ENCODE peak calls at places on chromosome 17, in six cellular contexts. N is HFFc6; G is NCI-H2081 treated with DMSO at 0.1 percent for 48 hours; Y is HTR-8/SVneo; B is GM04503; O is stimulated activated CD8-positive, alpha-beta memory T cell treated with anti-CD3 and anti-CD28 coated beads, Interleukin-4, amount 100 ng/mL, for 48 hours. M is an unnamed sample.

GRCh38 chr17:39750131-39751015 is 12.6 kb downstream of the GRB7 start:
- DNase-seq in N (no peak), G (no peak), Y (peak; percentile 84), B (no peak), O (no peak), M (no peak)

GRCh38 chr17:78329263-78330059 is 30.4 kb downstream of the SOCS3 start:
- DNase-seq in N (peak; percentile 85), G (no peak), Y (peak; percentile 85), B (no peak), O (peak; percentile 68), M (peak; percentile 90)

GRCh38 chr17:48594412-48595106 is 980 bp upstream of the HOXB5 start:
- DNase-seq in N (no peak), G (no peak), Y (no peak), B (no peak), O (no peak), M (no peak)

GRCh38 chr17:81489012-81489968 is 23.3 kb downstream of the ACTG1 start:
- DNase-seq in N (no peak), G (no peak), Y (no peak), B (no peak), O (no peak), M (no peak)

GRCh38 chr17:50763716-50764450 is 3.4 kb downstream of the ANKRD40CL start:
- DNase-seq in N (no peak), G (no peak), Y (no peak), B (no peak), O (peak; percentile 16), M (no peak)

GRCh38 chr17:17079761-17080160 is 37.5 kb downstream of the MPRIP start:
- DNase-seq in N (no peak), G (no peak), Y (no peak), B (no peak), O (no peak), M (peak; percentile 42)

GRCh38 chr17:30170415-30170987 is 53.9 kb downstream of the NSRP1 start:
- DNase-seq in N (no peak), G (no peak), Y (no peak), B (no peak), O (no peak), M (no peak)

GRCh38 chr17:40818733-40819527 is 3.5 kb downstream of the KRT10 start:
- DNase-seq in N (peak; percentile 77), G (peak; percentile 45), Y (peak; percentile 55), B (no peak), O (peak; percentile 89), M (peak; percentile 86)

GRCh38 chr17:1779571-1780074 is 17.8 kb downstream of the SERPINF1 start:
- DNase-seq in N (peak; percentile 91), G (no peak), Y (peak; percentile 91), B (peak; percentile 92), O (no peak), M (peak; percentile 95)

GRCh38 chr17:79513805-79514535 is 96.9 kb downstream of the RBFOX3 start:
- DNase-seq in N (no peak), G (no peak), Y (no peak), B (no peak), O (no peak), M (no peak)

GRCh38 chr17:80254396-80255241 is 6.0 kb upstream of the RNF213 start:
- DNase-seq in N (peak; percentile 93), G (no peak), Y (peak; percentile 89), B (peak; percentile 81), O (peak; percentile 70), M (peak; percentile 93)

GRCh38 chr17:59785091-59785799 is 77.8 kb downstream of the VMP1 start:
- DNase-seq in N (no peak), G (no peak), Y (no peak), B (no peak), O (no peak), M (peak; percentile 56)

GRCh38 chr17:73142763-73143395 is 21.9 kb upstream of the SSTR2 start:
- DNase-seq in N (peak; percentile 15), G (no peak), Y (no peak), B (no peak), O (no peak), M (peak; percentile 40)

GRCh38 chr17:7147772-7148171 is 31.4 kb downstream of the ASGR1 start:
- DNase-seq in N (no peak), G (no peak), Y (no peak), B (no peak), O (no peak), M (no peak)

GRCh38 chr17:34862384-34862783 is 98.9 kb downstream of the CCT6B start:
- DNase-seq in N (no peak), G (no peak), Y (no peak), B (no peak), O (no peak), M (no peak)

GRCh38 chr17:81703747-81704654 is 834 bp downstream of the MRPL12 start:
- DNase-seq in N (no peak), G (no peak), Y (no peak), B (no peak), O (peak; percentile 44), M (no peak)

GRCh38 chr17:78127240-78127887 is 1.2 kb downstream of the TMC6 start:
- DNase-seq in N (no peak), G (no peak), Y (no peak), B (no peak), O (peak; percentile 74), M (no peak)